ENCODE peak calls at places on chromosomes 13 and 19, in six cellular contexts. C, I, K, U, D and L are unnamed samples.

GRCh38 chr19:14699641-14700040 is 9.8 kb downstream of the ZNF333 start:
- DNase-seq in C (no peak), I (no peak), K (no peak), U (no peak), D (no peak), L (peak)

GRCh38 chr13:39259371-39259770 is 221.1 kb downstream of the NHLRC3 start:
- DNase-seq in C (no peak), I (no peak), K (peak), U (no peak), D (no peak), L (no peak)

GRCh38 chr13:58056411-58056810 is 424.9 kb downstream of the PCDH17 start:
- DNase-seq in C (no peak), I (no peak), K (no peak), U (no peak), D (no peak), L (no peak)

GRCh38 chr13:112835344-112835743 is 133.7 kb upstream of the MCF2L start:
- DNase-seq in C (no peak), I (no peak), K (no peak), U (no peak), D (no peak), L (no peak)

GRCh38 chr13:30805603-30806011 is 70.3 kb downstream of the ALOX5AP start:
- DNase-seq in C (peak), I (peak), K (no peak), U (no peak), D (no peak), L (no peak)

GRCh38 chr19:54379187-54379678 is 14.5 kb upstream of the LAIR1 start:
- DNase-seq in C (no peak), I (no peak), K (no peak), U (no peak), D (no peak), L (no peak)

GRCh38 chr19:16371540-16371986 is 46.9 kb downstream of the KLF2 start:
- DNase-seq in C (no peak), I (no peak), K (peak), U (peak), D (no peak), L (no peak)

GRCh38 chr13:52945348-52945747 is 83.3 kb upstream of the OLFM4 start:
- DNase-seq in C (no peak), I (no peak), K (no peak), U (no peak), D (no peak), L (no peak)

GRCh38 chr13:40206241-40207109 is 460.0 kb downstream of the FOXO1 start:
- DNase-seq in C (no peak), I (no peak), K (peak), U (no peak), D (no peak), L (peak)

GRCh38 chr19:38030681-38031422 is 123.8 kb downstream of the SIPA1L3 start:
- DNase-seq in C (no peak), I (no peak), K (no peak), U (no peak), D (no peak), L (no peak)

GRCh38 chr13:39918837-39919236 is 263.4 kb downstream of the COG6 start:
- DNase-seq in C (no peak), I (no peak), K (no peak), U (no peak), D (no peak), L (no peak)

GRCh38 chr19:6357995-6358394 is 3.3 kb upstream of the CLPP start:
- DNase-seq in C (no peak), I (no peak), K (no peak), U (no peak), D (no peak), L (no peak)

GRCh38 chr13:112849500-112849899 is 119.5 kb upstream of the MCF2L start:
- DNase-seq in C (no peak), I (no peak), K (no peak), U (no peak), D (no peak), L (peak)

GRCh38 chr19:18860302-18860700 is 28.5 kb downstream of the UPF1 start:
- DNase-seq in C (no peak), I (no peak), K (no peak), U (no peak), D (no peak), L (no peak)

GRCh38 chr19:18858906-18859646 is 27.3 kb downstream of the UPF1 start:
- DNase-seq in C (no peak), I (no peak), K (no peak), U (no peak), D (no peak), L (no peak)

GRCh38 chr19:18861235-18861634 is 29.5 kb downstream of the UPF1 start:
- DNase-seq in C (no peak), I (no peak), K (no peak), U (no peak), D (no peak), L (no peak)

GRCh38 chr19:18860725-18861124 is 29.0 kb downstream of the UPF1 start:
- DNase-seq in C (no peak), I (no peak), K (no peak), U (no peak), D (no peak), L (no peak)

DNA sequence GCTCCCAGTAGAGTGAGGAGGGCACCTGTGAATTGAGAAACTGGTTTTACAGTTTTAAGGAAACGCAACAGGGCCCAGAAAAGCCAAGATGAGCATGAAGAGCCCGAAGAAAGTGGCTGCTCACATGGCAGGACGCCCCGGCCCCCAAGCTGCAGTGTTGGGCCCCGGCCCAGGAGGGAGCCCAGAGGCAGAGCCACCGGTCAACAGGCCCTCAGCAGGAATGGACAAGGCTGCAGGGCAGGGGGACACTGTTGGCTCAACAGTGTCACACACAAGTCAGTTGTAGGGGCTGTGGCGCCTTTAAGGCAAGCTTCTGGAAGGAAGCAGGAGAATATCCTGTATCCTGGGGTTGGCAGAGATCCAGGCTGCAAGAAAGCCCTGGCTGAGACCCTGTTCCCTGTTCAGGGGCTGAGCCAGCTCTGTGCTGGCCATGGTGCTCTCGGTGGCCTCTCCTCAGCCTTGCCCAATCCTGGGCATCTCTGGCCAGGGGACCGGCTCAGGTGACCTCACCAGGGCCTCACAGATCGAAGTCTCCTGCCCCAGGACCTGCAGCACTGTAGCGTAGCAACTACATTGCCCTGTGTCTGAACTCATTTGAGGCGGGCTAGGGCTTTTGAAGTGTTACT is 28.0 kb downstream of the UPF1 start:
- DNase-seq in C (no peak), I (no peak), K (no peak), U (no peak), D (no peak), L (peak)
- TF ChIP-seq POLR2AphosphoS5 in C (no peak), I (peak), K (no peak), U (no peak), D (no peak), L (no peak)

GRCh38 chr19:919157-920050 is 2.3 kb downstream of the KISS1R start:
- DNase-seq in C (peak), I (no peak), K (no peak), U (no peak), D (no peak), L (no peak)
- TF ChIP-seq EZH2 in C (peak), I (no peak), K (no peak), U (no peak), D (peak), L (peak)

GRCh38 chr13:21670006-21670882 is 629 bp upstream of the FGF9 start:
- DNase-seq in C (peak), I (no peak), K (no peak), U (peak), D (no peak), L (peak)

GRCh38 chr13:21672811-21673591 is 2.1 kb downstream of the FGF9 start:
- DNase-seq in C (no peak), I (no peak), K (no peak), U (no peak), D (no peak), L (no peak)

GRCh38 chr13:21668665-21669599 is 1.9 kb upstream of the FGF9 start:
- DNase-seq in C (peak), I (no peak), K (no peak), U (no peak), D (no peak), L (no peak)

GRCh38 chr13:21671793-21672680 is 1.2 kb downstream of the FGF9 start:
- DNase-seq in C (peak), I (no peak), K (no peak), U (no peak), D (no peak), L (no peak)

DNA sequence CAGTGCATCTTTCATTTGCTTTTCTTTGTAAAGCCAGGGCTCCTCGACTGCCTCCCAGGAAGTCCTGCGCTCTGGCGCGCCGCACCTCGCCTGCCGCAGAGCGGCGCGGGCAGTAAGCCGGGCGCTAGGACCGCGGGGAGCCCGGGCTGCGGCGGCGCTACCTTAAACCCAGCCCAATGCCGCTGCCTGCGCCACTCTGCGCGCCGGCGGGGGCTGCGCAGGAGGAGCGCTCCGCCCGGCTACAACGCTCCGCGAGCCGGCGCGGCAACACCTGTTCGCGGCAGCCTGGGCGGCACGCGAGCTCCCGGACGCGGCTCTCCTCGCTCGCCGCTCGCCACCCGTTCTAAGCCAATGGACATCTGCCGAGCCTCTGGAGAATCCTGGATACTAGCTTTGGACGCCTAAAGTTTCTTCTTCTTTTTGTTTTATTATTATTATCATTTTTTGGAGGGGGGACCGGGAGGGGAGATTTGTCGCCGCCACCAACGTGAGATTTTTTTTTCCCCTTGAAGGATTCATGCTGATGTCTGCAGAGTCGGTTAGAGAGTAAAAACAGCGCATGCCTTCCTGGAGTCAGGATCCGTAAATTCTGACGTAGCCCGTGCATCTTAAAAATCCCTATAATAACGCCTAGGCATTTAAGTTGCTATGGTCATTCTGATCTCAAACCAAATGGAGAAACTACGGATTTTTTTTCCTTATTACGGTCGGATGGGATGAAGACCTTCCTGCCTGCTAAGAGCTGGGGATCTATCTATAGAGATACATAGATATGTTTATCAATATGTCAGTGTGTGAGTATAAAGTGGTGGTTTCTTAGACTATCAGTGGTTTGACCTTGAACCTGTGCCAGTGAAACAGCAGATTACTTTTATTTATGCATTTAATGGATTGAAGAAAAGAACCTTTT is at the start of gene FGF9:
- DNase-seq in C (peak), I (peak), K (peak), U (peak), D (no peak), L (peak)
- TF ChIP-seq POLR2AphosphoS5 in C (no peak), I (peak), K (no peak), U (no peak), D (no peak), L (no peak)

GRCh38 chr19:55857974-55858373 is 21.6 kb downstream of the NLRP4 start:
- DNase-seq in C (no peak), I (no peak), K (no peak), U (no peak), D (no peak), L (no peak)
- TF ChIP-seq EZH2 in C (no peak), I (no peak), K (no peak), U (no peak), D (no peak), L (no peak)

GRCh38 chr13:32031025-32031814 is at the start of gene FRY:
- DNase-seq in C (peak), I (peak), K (no peak), U (no peak), D (peak), L (peak)
- TF ChIP-seq POLR2AphosphoS5 in C (peak), I (no peak), K (no peak), U (no peak), D (peak), L (no peak)

DNA sequence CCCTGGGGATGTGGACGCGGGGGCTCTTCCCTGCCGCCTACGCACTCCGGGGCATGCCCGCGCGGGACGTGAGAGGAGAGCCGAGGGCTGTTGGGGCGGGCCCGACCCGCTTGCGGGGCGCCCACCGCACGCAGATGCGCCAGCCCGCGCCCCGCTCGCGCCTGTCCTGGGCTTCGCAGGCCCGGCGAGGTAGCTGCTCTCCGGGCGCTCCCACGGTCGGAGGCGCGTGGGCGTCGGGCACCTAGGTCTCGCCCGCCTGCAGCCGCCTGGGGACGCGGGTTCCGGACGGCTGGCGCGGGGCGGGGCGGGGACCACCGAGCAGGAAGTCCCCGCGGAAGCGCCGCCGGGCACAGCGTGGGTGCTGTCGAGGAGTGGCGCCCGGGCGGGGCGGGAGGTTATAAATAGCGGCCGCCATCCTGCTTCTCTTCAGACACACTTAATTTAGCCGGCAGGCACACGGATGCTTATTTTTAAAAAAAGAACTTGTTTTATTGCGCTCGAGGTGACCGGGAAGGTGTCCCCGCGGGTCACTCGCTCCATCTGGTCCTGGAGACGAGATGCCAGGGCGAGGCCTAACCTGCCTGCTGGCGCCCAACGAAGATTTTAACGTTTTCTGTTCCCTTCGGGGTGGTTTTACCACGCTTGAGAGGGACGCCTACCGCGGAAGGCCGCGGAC is 561 bp upstream of the GJA3 start:
- DNase-seq in C (peak), I (no peak), K (no peak), U (no peak), D (no peak), L (no peak)
- TF ChIP-seq EZH2 in C (peak), I (no peak), K (no peak), U (no peak), D (peak), L (peak)

GRCh38 chr13:23983671-23984070 is 86.4 kb upstream of the C1QTNF9B start:
- DNase-seq in C (no peak), I (no peak), K (no peak), U (no peak), D (no peak), L (no peak)

GRCh38 chr13:23985060-23985459 is 87.8 kb upstream of the C1QTNF9B start:
- DNase-seq in C (no peak), I (no peak), K (no peak), U (no peak), D (no peak), L (no peak)

GRCh38 chr13:23984541-23984940 is 87.2 kb upstream of the C1QTNF9B start:
- DNase-seq in C (no peak), I (no peak), K (no peak), U (no peak), D (no peak), L (no peak)

GRCh38 chr13:23979361-23980159 is 82.3 kb upstream of the C1QTNF9B start:
- DNase-seq in C (peak), I (no peak), K (no peak), U (no peak), D (no peak), L (peak)

DNA sequence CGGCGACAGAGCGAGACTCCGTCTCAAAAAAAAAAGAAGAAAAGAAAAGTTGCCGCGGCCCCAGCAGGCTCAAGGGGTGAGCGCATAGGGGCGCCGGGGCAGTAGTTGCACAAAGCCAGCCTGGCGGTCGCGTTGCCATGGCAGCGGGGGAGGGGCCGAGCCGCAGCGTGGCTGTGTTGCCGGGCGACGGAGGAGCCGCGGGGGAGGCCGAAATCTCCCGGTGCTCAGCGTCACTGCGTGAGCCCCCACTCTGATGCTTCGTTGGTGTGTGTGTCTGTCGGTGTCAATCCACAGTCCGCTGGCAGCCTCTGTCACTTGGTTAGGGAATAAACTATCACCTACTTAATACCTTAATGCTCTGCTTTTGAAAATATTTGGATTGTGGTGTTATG is 82.9 kb upstream of the C1QTNF9B start:
- DNase-seq in C (peak), I (no peak), K (no peak), U (peak), D (peak), L (peak)
- TF ChIP-seq POLR2AphosphoS5 in C (no peak), I (no peak), K (no peak), U (no peak), D (no peak), L (no peak)

GRCh38 chr13:94966380-94966779 is 254.0 kb upstream of the SOX21 start:
- DNase-seq in C (no peak), I (no peak), K (no peak), U (no peak), D (no peak), L (no peak)

GRCh38 chr13:94972262-94972661 is 259.9 kb upstream of the SOX21 start:
- DNase-seq in C (no peak), I (no peak), K (no peak), U (no peak), D (no peak), L (no peak)

GRCh38 chr13:94968757-94969086 is 256.4 kb upstream of the SOX21 start:
- DNase-seq in C (no peak), I (no peak), K (no peak), U (no peak), D (no peak), L (no peak)

GRCh38 chr13:94967183-94968039 is 255.1 kb upstream of the SOX21 start:
- DNase-seq in C (peak), I (no peak), K (no peak), U (no peak), D (no peak), L (peak)

GRCh38 chr13:94968040-94968756 is 255.9 kb upstream of the SOX21 start:
- DNase-seq in C (peak), I (no peak), K (no peak), U (no peak), D (no peak), L (peak)
- TF ChIP-seq EZH2 in C (no peak), I (no peak), K (no peak), U (no peak), D (no peak), L (peak)